ENCODE peak calls at places on chromosomes 3 and 15, in ten cellular contexts. F, O, H, E, D, G, N, Z, Q and V are unnamed samples.

GRCh38 chr3:127350172-127351050 is 62.6 kb upstream of the PRR20G start:
- DNase-seq in F (no peak), O (no peak), H (no peak), E (no peak), D (no peak), G (no peak), N (no peak), Z (no peak), Q (no peak), V (no peak)

GRCh38 chr15:51425517-51426033 is 84.1 kb downstream of the GLDN start:
- DNase-seq in F (no peak), O (no peak), H (no peak), E (no peak), D (no peak), G (no peak), N (no peak), Z (no peak), Q (no peak), V (no peak)

GRCh38 chr3:167184511-167184910 is 195.6 kb downstream of the ZBBX start:
- DNase-seq in F (no peak), O (no peak), H (no peak), E (no peak), D (peak; percentile 51), G (no peak), N (no peak), Z (no peak), Q (no peak), V (peak; percentile 12)

GRCh38 chr3:27423463-27423862 is 54.3 kb upstream of the NEK10 start:
- DNase-seq in F (no peak), O (no peak), H (no peak), E (peak; percentile 12), D (peak; percentile 71), G (no peak), N (peak; percentile 80), Z (peak; percentile 39), Q (no peak), V (no peak)

GRCh38 chr3:124657138-124657537 is 73.1 kb upstream of the UMPS start:
- DNase-seq in F (no peak), O (no peak), H (no peak), E (no peak), D (no peak), G (no peak), N (no peak), Z (no peak), Q (no peak), V (no peak)

GRCh38 chr3:48990636-48991421 is 788 bp downstream of the P4HTM start:
- DNase-seq in F (peak; percentile 34), O (no peak), H (no peak), E (no peak), D (peak; percentile 35), G (no peak), N (no peak), Z (no peak), Q (no peak), V (peak; percentile 52)

GRCh38 chr3:177679568-177680441 is 482.5 kb upstream of the TBL1XR1 start:
- DNase-seq in F (no peak), O (no peak), H (no peak), E (no peak), D (peak; percentile 41), G (no peak), N (no peak), Z (peak; percentile 16), Q (no peak), V (no peak)

GRCh38 chr3:183586477-183586876 is 31.0 kb upstream of the KLHL6 start:
- DNase-seq in F (no peak), O (no peak), H (no peak), E (no peak), D (no peak), G (no peak), N (no peak), Z (no peak), Q (no peak), V (no peak)

GRCh38 chr3:101038880-101039279 is 45.7 kb upstream of the ABI3BP start:
- DNase-seq in F (no peak), O (no peak), H (no peak), E (no peak), D (peak; percentile 43), G (no peak), N (no peak), Z (no peak), Q (no peak), V (no peak)

GRCh38 chr3:89617706-89618105 is 510.3 kb downstream of the EPHA3 start:
- DNase-seq in F (no peak), O (no peak), H (no peak), E (no peak), D (no peak), G (no peak), N (no peak), Z (peak; percentile 24), Q (no peak), V (no peak)

GRCh38 chr15:71629761-71630499 is 180.4 kb upstream of the NR2E3 start:
- DNase-seq in F (no peak), O (no peak), H (no peak), E (no peak), D (no peak), G (no peak), N (no peak), Z (no peak), Q (no peak), V (no peak)

GRCh38 chr15:60612400-60613048 is 133.6 kb upstream of the ICE2 start:
- DNase-seq in F (no peak), O (no peak), H (no peak), E (no peak), D (no peak), G (no peak), N (no peak), Z (no peak), Q (no peak), V (no peak)

GRCh38 chr3:108182339-108182738 is 39.9 kb downstream of the IFT57 start:
- DNase-seq in F (no peak), O (no peak), H (no peak), E (no peak), D (peak; percentile 70), G (no peak), N (peak; percentile 70), Z (no peak), Q (no peak), V (no peak)

GRCh38 chr3:195045481-195045880 is 225.5 kb downstream of the XXYLT1 start:
- DNase-seq in F (no peak), O (peak; percentile 25), H (no peak), E (no peak), D (no peak), G (no peak), N (no peak), Z (no peak), Q (no peak), V (no peak)

GRCh38 chr15:43406808-43407207 is 35.9 kb downstream of the TUBGCP4 start:
- DNase-seq in F (no peak), O (no peak), H (no peak), E (no peak), D (no peak), G (no peak), N (no peak), Z (no peak), Q (no peak), V (no peak)

GRCh38 chr3:127044996-127045395 is 62.1 kb downstream of the PLXNA1 start:
- DNase-seq in F (peak; percentile 58), O (no peak), H (no peak), E (peak; percentile 64), D (peak; percentile 25), G (peak; percentile 36), N (no peak), Z (no peak), Q (no peak), V (no peak)

GRCh38 chr3:3066378-3066777 is 43.8 kb downstream of the IL5RA start:
- DNase-seq in F (no peak), O (no peak), H (no peak), E (no peak), D (no peak), G (no peak), N (no peak), Z (no peak), Q (no peak), V (no peak)

GRCh38 chr3:46914849-46915248 is 37.3 kb downstream of the PTH1R start:
- DNase-seq in F (no peak), O (no peak), H (no peak), E (no peak), D (no peak), G (no peak), N (no peak), Z (no peak), Q (no peak), V (no peak)

GRCh38 chr3:12350151-12350813 is 61.4 kb downstream of the PPARG start:
- DNase-seq in F (no peak), O (no peak), H (no peak), E (no peak), D (no peak), G (no peak), N (no peak), Z (peak; percentile 67), Q (peak; percentile 93), V (no peak)

GRCh38 chr3:100060685-100061484 is 53.4 kb downstream of the FILIP1L start:
- DNase-seq in F (no peak), O (no peak), H (no peak), E (no peak), D (no peak), G (no peak), N (no peak), Z (no peak), Q (peak; percentile 41), V (no peak)

GRCh38 chr3:175002732-175003143 is 143.6 kb downstream of the NAALADL2 start:
- DNase-seq in F (no peak), O (no peak), H (no peak), E (no peak), D (peak; percentile 97), G (no peak), N (peak; percentile 97), Z (peak; percentile 95), Q (no peak), V (peak; percentile 35)

GRCh38 chr3:150911780-150912179 is 6.5 kb upstream of the MINDY4B start:
- DNase-seq in F (no peak), O (no peak), H (no peak), E (no peak), D (no peak), G (no peak), N (no peak), Z (no peak), Q (no peak), V (no peak)

GRCh38 chr3:49456417-49456816 is 13.7 kb upstream of the DAG1 start:
- DNase-seq in F (peak; percentile 39), O (no peak), H (no peak), E (no peak), D (peak; percentile 54), G (no peak), N (peak; percentile 16), Z (no peak), Q (no peak), V (no peak)

GRCh38 chr15:40108061-40108854 is 421 bp downstream of the BMF start:
- DNase-seq in F (no peak), O (peak; percentile 59), H (no peak), E (peak; percentile 58), D (peak; percentile 55), G (no peak), N (peak; percentile 41), Z (no peak), Q (no peak), V (peak; percentile 68)

GRCh38 chr3:72550582-72551262 is 297.5 kb downstream of the SHQ1 start:
- DNase-seq in F (no peak), O (no peak), H (no peak), E (no peak), D (no peak), G (no peak), N (no peak), Z (no peak), Q (no peak), V (no peak)

GRCh38 chr3:99920530-99921376 is 103.1 kb downstream of the CMSS1 start:
- DNase-seq in F (peak; percentile 47), O (no peak), H (no peak), E (no peak), D (peak; percentile 18), G (peak; percentile 21), N (peak; percentile 37), Z (no peak), Q (no peak), V (peak; percentile 77)

GRCh38 chr15:63892794-63893441 is 59.2 kb upstream of the HERC1 start:
- DNase-seq in F (no peak), O (no peak), H (peak; percentile 56), E (no peak), D (no peak), G (no peak), N (no peak), Z (no peak), Q (peak; percentile 79), V (no peak)

GRCh38 chr15:63556246-63556645 is 40.9 kb upstream of the FBXL22 start:
- DNase-seq in F (no peak), O (no peak), H (no peak), E (no peak), D (no peak), G (no peak), N (no peak), Z (no peak), Q (no peak), V (no peak)